ENCODE peak calls at places on chromosomes 1 and 21, in four cellular contexts. V, S, X and P are unnamed samples.

GRCh38 chr1:31647106-31647505 is 2.4 kb upstream of the PEF1 start:
- DNase-seq in S (no peak), X (no peak), V (no peak), P (peak)

GRCh38 chr1:27878787-27879335 is 6.5 kb downstream of the THEMIS2 start:
- DNase-seq in X (no peak), V (peak), S (no peak), P (no peak)

GRCh38 chr21:33238146-33238545 is 8.4 kb downstream of the IFNAR2 start:
- DNase-seq in V (no peak), S (no peak), X (no peak), P (no peak)

GRCh38 chr1:156551866-156552265 is 20.5 kb downstream of the IQGAP3 start:
- DNase-seq in X (no peak), V (no peak), S (no peak), P (peak)

GRCh38 chr1:107430540-107431228 is 289.8 kb downstream of the NTNG1 start:
- DNase-seq in X (no peak), S (peak), V (no peak), P (peak)

GRCh38 chr1:85328713-85329376 is 52.4 kb upstream of the BCL10 start:
- DNase-seq in V (peak), X (no peak), S (no peak), P (peak)

GRCh38 chr1:58903450-58904298 is 119.8 kb upstream of the JUN start:
- DNase-seq in V (peak), S (peak), X (peak), P (peak)

GRCh38 chr1:188986751-188987417 is 1490.8 kb downstream of the BRINP3 start:
- DNase-seq in S (no peak), X (no peak), V (no peak), P (no peak)

GRCh38 chr1:184407816-184408510 is 21.1 kb downstream of the C1orf21 start:
- DNase-seq in V (no peak), S (no peak), X (no peak), P (no peak)

GRCh38 chr1:179702923-179703322 is 40.2 kb upstream of the FAM163A start:
- DNase-seq in S (no peak), X (no peak), V (no peak), P (no peak)

GRCh38 chr1:178934574-178934945 is 63.7 kb upstream of the ANGPTL1 start:
- DNase-seq in X (no peak), S (no peak), V (no peak), P (no peak)

GRCh38 chr1:202304370-202304769 is 37.4 kb downstream of the UBE2T start:
- DNase-seq in V (no peak), S (no peak), X (no peak), P (no peak)

GRCh38 chr1:109931189-109931672 is 20.6 kb downstream of the CSF1 start:
- DNase-seq in S (no peak), V (peak), X (peak), P (peak)

GRCh38 chr1:245880754-245881403 is 626.2 kb downstream of the SMYD3 start:
- DNase-seq in X (no peak), S (no peak), V (peak), P (peak)

GRCh38 chr1:109751531-109752260 is 10.9 kb upstream of the GSTM3 start:
- DNase-seq in X (no peak), V (no peak), S (no peak), P (no peak)

GRCh38 chr1:156584813-156585212 is 5.3 kb downstream of the TTC24 start:
- DNase-seq in S (no peak), V (no peak), X (no peak), P (no peak)

GRCh38 chr1:33250217-33250616 is 6.1 kb upstream of the ZNF362 start:
- DNase-seq in V (no peak), S (no peak), X (no peak), P (no peak)

GRCh38 chr1:188782220-188782841 is 1695.3 kb downstream of the BRINP3 start:
- DNase-seq in S (no peak), V (peak), X (no peak), P (no peak)

GRCh38 chr1:212506666-212507065 is 73.9 kb downstream of the NENF start:
- DNase-seq in S (no peak), X (no peak), V (no peak), P (no peak)

GRCh38 chr1:163820748-163821147 is 499.0 kb downstream of the NUF2 start:
- DNase-seq in S (no peak), V (no peak), X (no peak), P (peak)

GRCh38 chr21:15138475-15138874 is 73.7 kb upstream of the NRIP1 start:
- DNase-seq in X (no peak), S (no peak), V (peak), P (no peak)

GRCh38 chr1:14946567-14947285 is 206.8 kb upstream of the TMEM51 start:
- DNase-seq in X (no peak), V (peak), S (no peak), P (peak)

GRCh38 chr1:214404571-214405213 is 123.7 kb downstream of the SMYD2 start:
- DNase-seq in V (no peak), X (no peak), S (no peak), P (no peak)